ENCODE peak calls at places on chromosome 10, in nine cellular contexts. S, Q, N, A, E, Y, G, M and H are unnamed samples.

GRCh38 chr10:12193193-12193592 is 2.5 kb downstream of the NUDT5 start:
- DNase-seq in N (no peak), Y (no peak), A (no peak), Q (no peak), S (no peak), E (peak), G (no peak), M (no peak), H (no peak)

GRCh38 chr10:33799281-33799943 is 464.9 kb upstream of the NRP1 start:
- DNase-seq in M (no peak), G (no peak), E (no peak), Q (peak), S (no peak), Y (no peak), N (no peak), A (peak), H (no peak)

GRCh38 chr10:92242910-92243671 is 47.8 kb downstream of the CPEB3 start:
- DNase-seq in Q (peak), G (peak), E (peak), M (peak), S (peak), Y (peak), N (peak), A (peak), H (peak)

GRCh38 chr10:35172574-35172973 is 45.9 kb downstream of the CREM start:
- DNase-seq in A (no peak), G (no peak), E (no peak), M (no peak), S (no peak), Q (no peak), Y (no peak), N (no peak), H (no peak)

GRCh38 chr10:132329565-132330485 is 2.2 kb upstream of the LRRC27 start:
- DNase-seq in M (no peak), S (no peak), Q (peak), E (peak), N (no peak), G (no peak), A (no peak), Y (peak), H (no peak)

GRCh38 chr10:132460071-132460470 is 63.1 kb downstream of the PWWP2B start:
- DNase-seq in Q (no peak), A (no peak), N (no peak), E (no peak), S (no peak), Y (peak), M (no peak), G (no peak), H (peak)

GRCh38 chr10:47361293-47361692 is 13.1 kb downstream of the RBP3 start:
- DNase-seq in M (peak), Y (peak), N (peak), A (peak), Q (peak), G (peak), S (peak), E (peak), H (no peak)

GRCh38 chr10:116226766-116227165 is 46.2 kb downstream of the GFRA1 start:
- DNase-seq in N (no peak), Y (no peak), Q (no peak), A (no peak), E (no peak), S (no peak), G (no peak), M (no peak), H (no peak)

GRCh38 chr10:126917975-126918908 is 13.0 kb downstream of the DOCK1 start:
- DNase-seq in S (no peak), N (no peak), Y (peak), A (no peak), M (no peak), Q (no peak), E (no peak), G (peak), H (peak)

GRCh38 chr10:74824184-74825032 is 2.0 kb upstream of the KAT6B start:
- DNase-seq in E (no peak), A (peak), Q (no peak), S (no peak), Y (peak), G (no peak), N (peak), M (no peak), H (no peak)

GRCh38 chr10:100184426-100185219 is 1.2 kb downstream of the ERLIN1 start:
- DNase-seq in Q (peak), N (no peak), E (peak), A (no peak), G (no peak), M (no peak), S (peak), Y (no peak), H (no peak)

GRCh38 chr10:99532687-99533495 is at the start of gene NKX2-3:
- DNase-seq in S (no peak), A (peak), Y (peak), M (peak), Q (peak), E (peak), N (no peak), G (no peak), H (no peak)

GRCh38 chr10:47245731-47246350 is 54.2 kb upstream of the GDF10 start:
- DNase-seq in G (no peak), A (no peak), E (no peak), Y (peak), S (no peak), M (no peak), N (no peak), Q (no peak), H (no peak)

GRCh38 chr10:60820093-60820769 is 42.0 kb downstream of the CDK1 start:
- DNase-seq in S (no peak), E (peak), M (no peak), A (no peak), Q (peak), G (no peak), N (no peak), Y (no peak), H (no peak)
- TF ChIP-seq CTCF in S (peak), E (no peak), M (no peak), A (peak), Q (peak), G (peak), N (no peak), Y (no peak), H (peak)

GRCh38 chr10:7571992-7572391 is 94.8 kb downstream of the ITIH5 start:
- DNase-seq in M (no peak), S (no peak), G (no peak), A (no peak), E (no peak), Q (no peak), N (no peak), Y (no peak), H (no peak)

GRCh38 chr10:7565871-7566270 is 100.9 kb downstream of the ITIH5 start:
- DNase-seq in A (no peak), Q (no peak), N (no peak), Y (no peak), S (no peak), G (no peak), M (no peak), E (no peak), H (no peak)

GRCh38 chr10:7563770-7564169 is 103.0 kb downstream of the ITIH5 start:
- DNase-seq in S (no peak), Q (no peak), Y (no peak), M (no peak), N (no peak), E (no peak), G (no peak), A (no peak), H (no peak)

GRCh38 chr10:7566891-7567290 is 99.9 kb downstream of the ITIH5 start:
- DNase-seq in E (no peak), Q (no peak), M (no peak), Y (no peak), A (no peak), N (no peak), G (no peak), S (no peak), H (no peak)

DNA sequence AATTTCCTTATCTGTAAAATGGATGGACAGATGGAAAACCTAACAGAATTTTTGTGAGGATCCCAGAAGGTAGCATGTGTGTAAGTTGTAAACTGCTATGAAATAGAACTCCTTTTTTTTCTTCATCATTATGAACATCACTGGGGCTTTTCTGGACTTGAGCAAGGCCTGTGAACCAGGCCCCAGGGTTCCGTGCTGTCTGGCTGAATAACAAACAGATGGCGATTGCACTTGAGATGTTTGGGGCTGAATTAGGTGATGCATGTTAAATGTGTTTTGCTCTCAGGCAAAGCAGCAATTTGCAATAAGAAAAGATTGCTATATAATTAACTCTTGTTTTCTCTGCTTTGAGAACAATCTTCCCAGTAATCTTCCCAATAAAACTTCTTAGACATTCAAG is 98.9 kb downstream of the ITIH5 start:
- DNase-seq in M (no peak), E (no peak), Q (no peak), G (no peak), S (no peak), Y (no peak), A (no peak), N (no peak), H (no peak)
- TF ChIP-seq POLR2A in M (no peak), E (no peak), Q (no peak), G (no peak), S (no peak), Y (no peak), A (no peak), N (no peak), H (no peak)

GRCh38 chr10:89242840-89243586 is 8.6 kb downstream of the LIPA start:
- DNase-seq in N (no peak), G (no peak), A (no peak), M (no peak), Y (no peak), S (no peak), E (peak), Q (no peak), H (no peak)
- H3K4me3 ChIP-seq in N (no peak), G (no peak), A (no peak), M (no peak), Y (no peak), S (no peak), E (no peak), Q (no peak), H (no peak)

GRCh38 chr10:117865945-117866344 is 180.8 kb downstream of the RAB11FIP2 start:
- DNase-seq in N (no peak), G (no peak), E (no peak), M (no peak), S (no peak), Q (no peak), A (no peak), Y (no peak), H (no peak)
- TF ChIP-seq CTCF in N (no peak), G (no peak), E (no peak), M (no peak), S (no peak), Q (no peak), A (no peak), Y (no peak), H (no peak)

DNA sequence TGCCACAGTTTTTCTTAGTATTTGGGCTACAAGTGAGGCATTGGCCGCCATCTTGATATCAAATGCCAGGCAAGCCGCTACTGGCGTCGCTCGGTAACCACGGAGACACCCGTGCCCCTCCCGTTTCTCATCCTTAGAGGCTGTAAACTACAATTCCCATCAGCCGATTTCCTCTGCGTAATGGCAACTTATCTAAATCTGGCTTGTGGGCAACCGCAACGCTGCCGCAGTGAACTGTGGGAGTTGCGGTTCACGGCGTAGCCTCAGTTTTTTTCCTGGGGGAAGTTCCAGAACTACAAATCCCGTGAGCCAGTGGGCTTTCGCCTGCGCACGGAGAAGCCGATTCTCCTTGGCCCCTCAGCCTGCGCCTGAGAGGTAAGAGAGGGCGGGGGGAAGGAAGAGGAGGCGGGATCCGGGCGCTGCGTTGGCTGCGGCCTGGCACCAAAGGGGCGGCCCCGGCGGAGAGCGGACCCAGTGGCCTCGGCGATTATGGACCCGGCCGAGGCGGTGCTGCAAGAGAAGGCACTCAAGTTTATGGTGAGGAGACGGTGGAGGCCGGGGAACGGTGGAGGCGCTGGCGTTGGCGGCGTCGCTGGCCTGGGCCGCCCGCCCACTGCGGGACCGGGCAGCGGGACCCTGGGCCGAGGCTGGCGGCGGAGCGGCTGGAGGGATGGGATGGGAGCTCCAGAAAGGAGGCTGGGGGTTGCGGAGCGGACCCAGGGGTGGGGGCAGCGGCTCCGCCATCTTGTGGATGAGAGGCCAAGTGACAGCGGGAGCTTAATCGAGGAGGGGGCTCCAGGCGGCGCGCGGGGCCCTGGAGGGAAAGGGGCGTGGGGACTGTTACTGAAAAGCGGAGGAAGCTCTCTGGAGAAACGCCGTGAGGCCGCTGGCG is at the start of gene BTRC:
- DNase-seq in Y (peak), N (peak), G (peak), M (peak), A (peak), Q (peak), E (peak), S (peak), H (peak)
- TF ChIP-seq POLR2A in Y (no peak), N (no peak), G (no peak), M (peak), A (peak), Q (peak), E (peak), S (peak), H (peak)

DNA sequence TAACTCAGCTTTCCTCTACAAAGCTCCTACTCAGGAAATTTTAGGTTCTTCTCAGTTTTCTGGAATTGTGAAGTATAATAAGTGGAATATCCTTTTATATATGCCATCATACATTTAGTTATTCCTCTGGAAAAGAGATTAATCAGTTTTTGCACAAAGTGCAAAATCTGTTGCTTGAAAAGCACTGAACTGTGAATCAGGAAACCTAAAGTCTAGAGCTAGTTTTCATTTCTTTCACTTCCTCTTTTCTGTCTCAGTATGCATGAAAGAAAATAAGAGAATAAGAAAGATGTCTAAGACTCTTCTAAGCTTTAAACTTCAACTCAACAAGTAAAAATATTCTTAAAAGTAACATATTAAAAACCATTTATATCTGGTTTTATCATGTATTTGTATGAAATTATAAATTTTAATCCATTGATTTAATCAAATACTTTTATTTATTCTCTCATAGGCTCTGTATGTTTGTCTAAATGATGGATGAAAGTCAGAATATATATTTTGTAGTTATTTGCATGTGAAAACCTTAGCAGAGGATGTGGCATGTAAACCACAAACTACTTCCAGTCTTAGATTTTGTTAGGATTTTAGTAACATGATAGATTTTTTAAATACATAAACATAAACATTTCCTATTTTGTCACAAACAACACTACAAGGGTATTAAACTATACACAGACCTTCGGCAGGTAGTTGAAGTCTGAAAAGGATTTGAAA is 1073.0 kb downstream of the XPNPEP1 start:
- DNase-seq in A (no peak), G (no peak), N (no peak), Y (no peak), E (peak), S (no peak), M (no peak), Q (no peak), H (no peak)
- H3K4me3 ChIP-seq in A (no peak), G (no peak), N (no peak), Y (no peak), E (no peak), S (no peak), M (no peak), Q (no peak), H (no peak)